ENCODE peak calls at places on chromosomes 7 and 10, in six cellular contexts. X is IMR-90, K is heart left ventricle, O is spleen, W is A549, U is body of pancreas. M is an unnamed sample.

GRCh38 chr10:82874671-82875070 is 999.7 kb downstream of the NRG3 start:
- DNase-seq in X (no peak), K (no peak), O (no peak), W (no peak), U (no peak), M (no peak)

GRCh38 chr7:116653204-116653603 is 18.8 kb upstream of the MET start:
- DNase-seq in X (peak; percentile 83), K (no peak), O (no peak), W (no peak), U (no peak), M (no peak)

GRCh38 chr7:142626420-142627035 is 122.7 kb upstream of the PRSS1 start:
- DNase-seq in X (peak; percentile 15), K (peak; percentile 32), O (peak; percentile 73), W (peak; percentile 16), U (peak; percentile 69), M (peak; percentile 86)

GRCh38 chr7:112770051-112770450 is 20.1 kb downstream of the TMEM168 start:
- DNase-seq in X (no peak), K (no peak), O (no peak), W (no peak), U (no peak), M (no peak)

GRCh38 chr10:35063837-35064454 is 26.2 kb downstream of the CUL2 start:
- DNase-seq in X (no peak), K (no peak), O (no peak), W (no peak), U (no peak), M (no peak)

GRCh38 chr7:2589341-2589740 is 30.6 kb downstream of the IQCE start:
- DNase-seq in X (no peak), K (no peak), O (no peak), W (no peak), U (no peak), M (no peak)

GRCh38 chr10:7562026-7562425 is 104.7 kb downstream of the ITIH5 start:
- DNase-seq in X (no peak), K (no peak), O (no peak), W (no peak), U (no peak), M (no peak)

GRCh38 chr10:83617692-83618325 is 521.5 kb upstream of the GHITM start:
- DNase-seq in X (no peak), K (no peak), O (no peak), W (no peak), U (no peak), M (no peak)

GRCh38 chr7:55185941-55186609 is 167.3 kb downstream of the EGFR start:
- DNase-seq in X (peak; percentile 96), K (no peak), O (no peak), W (peak; percentile 92), U (peak; percentile 13), M (no peak)

GRCh38 chr10:128932071-128932820 is 534.8 kb upstream of the MGMT start:
- DNase-seq in X (no peak), K (no peak), O (no peak), W (no peak), U (no peak), M (no peak)

GRCh38 chr10:118034755-118035154 is 12.0 kb downstream of the RAB11FIP2 start:
- DNase-seq in X (peak; percentile 46), K (no peak), O (peak; percentile 77), W (no peak), U (peak; percentile 2), M (no peak)

GRCh38 chr7:1372063-1372462 is 87.2 kb downstream of the MICALL2 start:
- DNase-seq in X (no peak), K (no peak), O (no peak), W (no peak), U (no peak), M (no peak)

GRCh38 chr10:9875353-9875752 is 1142.3 kb upstream of the CELF2 start:
- DNase-seq in X (no peak), K (no peak), O (no peak), W (no peak), U (no peak), M (no peak)
- TF ChIP-seq POLR2A in X (no peak), K (no peak), O (no peak), W (no peak), U (no peak), M (no peak)

GRCh38 chr7:103613655-103614642 is 167.9 kb upstream of the SLC26A5 start:
- DNase-seq in X (no peak), K (no peak), O (no peak), W (no peak), U (no peak), M (no peak)
- TF ChIP-seq CTCF in X (peak; percentile 28), K (no peak), O (no peak), W (peak; percentile 23), U (no peak), M (no peak)

GRCh38 chr7:57071-57470 is 135.3 kb upstream of the FAM20C start:
- DNase-seq in X (no peak), K (no peak), O (no peak), W (no peak), U (no peak), M (no peak)
- H3K27ac ChIP-seq in X (no peak overlapping the region), K (no peak overlapping the region), O (no peak overlapping the region), W (no peak overlapping the region), U (no peak overlapping the region), M (no peak overlapping the region)

GRCh38 chr10:114399576-114399975 is 4.7 kb downstream of the AFAP1L2 start:
- DNase-seq in X (no peak), K (no peak), O (no peak), W (no peak), U (no peak), M (no peak)
- TF ChIP-seq POLR2A in X (no peak), K (no peak), O (no peak), W (no peak), U (no peak), M (no peak)

GRCh38 chr10:105183506-105183905 is 542.4 kb downstream of the SORCS3 start:
- DNase-seq in X (no peak), K (no peak), O (no peak), W (no peak), U (no peak), M (no peak)
- TF ChIP-seq CTCF in X (no peak), K (no peak), O (no peak), W (no peak), U (no peak), M (no peak)

DNA sequence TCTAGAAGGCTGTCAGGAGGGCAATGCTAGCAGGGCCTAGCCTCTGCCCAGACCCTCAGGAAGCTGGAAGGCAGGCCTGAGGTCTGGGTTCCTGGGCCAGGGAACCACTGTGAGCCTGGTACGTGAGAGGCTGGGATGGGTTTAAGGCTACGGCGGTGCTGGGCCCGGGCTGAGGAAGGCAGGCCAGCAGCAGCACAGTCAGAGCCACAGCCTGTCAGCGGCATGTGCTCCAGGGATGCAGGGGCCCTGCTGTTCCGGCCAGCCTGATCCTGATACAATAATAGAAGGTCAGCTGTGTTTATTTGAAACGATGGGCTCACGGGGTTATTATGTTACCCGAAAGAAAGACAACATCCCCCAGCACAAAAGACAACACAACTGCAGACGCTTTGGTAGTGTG is 94.9 kb downstream of the COL13A1 start:
- DNase-seq in X (no peak), K (no peak), O (peak; percentile 68), W (no peak), U (no peak), M (no peak)
- H3K27ac ChIP-seq in X (no peak overlapping the region), K (no peak overlapping the region), O (no peak overlapping the region), W (no peak overlapping the region), U (no peak overlapping the region), M (no peak overlapping the region)

DNA sequence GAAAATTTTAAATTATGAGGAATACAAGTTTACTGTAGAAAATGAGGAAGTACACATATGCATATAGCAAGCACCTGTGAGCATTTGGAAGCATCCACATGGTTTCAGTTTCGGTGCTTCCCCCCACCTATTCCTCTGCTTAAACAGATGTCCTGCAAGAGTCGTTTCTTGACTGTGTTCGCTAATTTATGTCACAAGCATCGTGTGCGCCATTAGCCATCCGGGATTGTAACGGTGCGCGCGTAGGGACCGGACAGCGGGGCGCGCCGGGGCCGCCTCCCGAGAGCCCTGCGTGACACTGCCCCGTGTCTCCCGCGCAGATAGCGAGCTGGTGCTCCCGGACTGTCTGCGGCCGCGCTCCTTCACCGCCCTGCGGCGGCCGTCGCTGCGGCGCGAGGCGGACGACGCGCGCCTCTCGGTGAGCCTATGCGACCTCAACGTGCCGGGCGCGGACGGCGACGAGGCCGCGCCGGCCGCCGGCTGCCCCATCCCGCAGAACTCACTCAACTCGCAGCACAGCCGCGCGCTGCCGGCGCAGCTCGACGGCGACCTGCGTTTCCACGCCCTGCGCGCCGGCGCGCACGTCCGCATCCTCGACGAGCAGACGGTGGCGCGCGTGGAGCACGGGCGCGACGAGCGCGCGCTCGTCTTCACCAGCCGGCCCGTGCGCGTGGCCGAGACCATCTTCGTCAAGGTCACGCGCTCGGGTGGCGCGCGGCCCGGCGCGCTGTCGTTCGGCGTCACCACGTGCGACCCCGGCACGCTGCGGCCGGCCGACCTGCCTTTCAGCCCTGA is 90.9 kb downstream of the NEURL1 start:
- DNase-seq in X (no peak), K (no peak), O (peak; percentile 89), W (no peak), U (no peak), M (no peak)
- TF ChIP-seq POLR2A in X (no peak), K (no peak), O (no peak), W (no peak), U (no peak), M (no peak)

DNA sequence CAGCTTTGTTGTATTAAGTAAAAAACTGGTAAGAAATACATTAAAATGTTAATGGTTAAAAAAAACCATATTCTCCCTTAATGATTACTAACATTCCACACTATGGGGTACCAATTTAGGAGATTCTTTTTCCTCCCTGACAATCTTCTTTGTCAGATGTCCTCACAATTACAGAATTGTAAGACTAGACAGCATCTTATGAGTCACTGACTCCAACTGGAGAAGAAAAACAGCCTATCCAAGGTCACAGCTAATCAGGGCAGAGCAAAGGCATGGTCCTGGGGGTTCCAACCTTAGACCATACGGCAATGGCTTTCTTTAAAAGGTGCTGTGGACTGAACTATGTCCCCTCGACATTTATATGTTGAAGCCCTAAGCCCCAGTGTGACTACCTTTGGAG is 127.6 kb downstream of the DLG5 start:
- DNase-seq in X (peak; percentile 35), K (no peak), O (no peak), W (no peak), U (no peak), M (no peak)
- TF ChIP-seq CTCF in X (no peak), K (no peak), O (no peak), W (no peak), U (no peak), M (no peak)

GRCh38 chr7:158266426-158266816 is 321.2 kb downstream of the PTPRN2 start:
- DNase-seq in X (no peak), K (no peak), O (peak; percentile 58), W (no peak), U (no peak), M (no peak)
- H3K27ac ChIP-seq in X (no peak overlapping the region), K (no peak overlapping the region), O (no peak overlapping the region), W (no peak overlapping the region), U (no peak overlapping the region), M (no peak overlapping the region)

DNA sequence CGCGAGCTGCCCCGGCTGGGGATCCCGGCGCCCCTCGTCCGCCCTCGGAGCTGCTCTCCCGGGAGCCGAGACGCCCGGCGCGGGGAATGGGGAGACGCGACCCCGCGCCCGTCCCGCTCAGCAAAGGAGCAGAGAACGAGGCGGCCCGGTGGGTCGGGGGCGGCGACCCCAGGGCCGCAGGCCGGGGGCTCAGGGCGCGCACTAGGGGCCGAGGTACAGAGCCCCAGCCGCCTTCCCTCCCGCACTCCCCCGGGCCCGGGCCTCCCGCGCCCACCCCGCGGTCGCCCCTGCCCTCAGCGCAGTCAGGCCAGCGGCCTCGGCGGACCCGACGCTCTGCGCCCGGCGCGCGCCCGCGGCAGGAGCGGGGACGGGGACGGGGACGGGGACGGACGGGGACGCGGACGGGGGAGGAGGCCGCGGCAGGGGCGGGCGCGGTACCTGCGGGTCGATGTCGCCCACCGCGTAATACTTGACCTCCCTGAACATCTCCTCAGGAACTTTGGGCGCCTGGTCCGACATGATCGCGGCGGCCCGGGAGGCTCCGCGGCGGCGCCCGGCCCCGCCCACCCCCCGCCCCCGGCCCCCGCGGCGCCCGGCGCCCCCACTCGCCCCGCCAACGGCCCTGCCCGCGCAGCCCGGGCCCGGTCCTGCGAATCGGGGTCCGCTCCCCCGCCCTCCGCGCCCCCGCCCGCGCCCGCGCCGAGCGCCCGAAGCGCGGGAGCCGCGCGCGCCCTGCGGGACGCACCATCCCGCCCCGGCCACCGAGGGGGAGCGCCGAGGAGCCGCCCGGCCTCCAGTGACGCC is at the start of gene PAXIP1:
- DNase-seq in X (peak; percentile 20), K (peak; percentile 43), O (peak; percentile 92), W (peak; percentile 24), U (peak; percentile 42), M (peak; percentile 30)
- TF ChIP-seq POLR2A in X (no peak), K (no peak), O (no peak), W (peak; percentile 40), U (no peak), M (no peak)